ENCODE peak calls at places on chromosomes 16 and 17, in eight cellular contexts. Z is heart right ventricle; I is CD8-positive, alpha-beta memory T cell; W is HAP-1; Y is vagina; U is NT2/D1; M is thoracic aorta; O is MM.1S. Q is an unnamed sample.

GRCh38 chr17:44968225-44969143 is at the start of gene C1QL1:
- DNase-seq in Z (peak; percentile 94), I (peak; percentile 71), W (peak; percentile 97), Y (no peak), U (peak; percentile 74), M (peak; percentile 49), O (peak; percentile 90), Q (peak; percentile 87)

GRCh38 chr16:85166699-85167588 is 54.7 kb upstream of the CIBAR2 start:
- DNase-seq in Z (no peak), I (no peak), W (no peak), Y (no peak), U (no peak), M (no peak), O (no peak), Q (peak; percentile 57)

GRCh38 chr17:15918661-15919259 is 26.2 kb upstream of the ADORA2B start:
- DNase-seq in Z (peak; percentile 52), I (no peak), W (no peak), Y (no peak), U (no peak), M (no peak), O (no peak), Q (no peak)

GRCh38 chr17:7858487-7858832 is 657 bp downstream of the CYB5D1 start:
- DNase-seq in Z (peak; percentile 31), I (no peak), W (peak; percentile 76), Y (no peak), U (no peak), M (no peak), O (peak; percentile 61), Q (peak; percentile 51)

GRCh38 chr16:63447121-63447520 is 1410.9 kb upstream of the CDH8 start:
- DNase-seq in Z (no peak), I (no peak), W (no peak), Y (no peak), U (no peak), M (no peak), O (no peak), Q (no peak)

GRCh38 chr17:74243013-74243755 is 29.8 kb downstream of the TTYH2 start:
- DNase-seq in Z (peak; percentile 64), I (no peak), W (no peak), Y (no peak), U (no peak), M (no peak), O (no peak), Q (no peak)

GRCh38 chr17:45894022-45894784 is at the start of gene MAPT:
- DNase-seq in Z (peak; percentile 94), I (peak; percentile 81), W (peak; percentile 92), Y (no peak), U (peak; percentile 83), M (peak; percentile 37), O (peak; percentile 92), Q (peak; percentile 77)

GRCh38 chr17:82772026-82772425 is 20.2 kb downstream of the TBCD start:
- DNase-seq in Z (no peak), I (no peak), W (no peak), Y (no peak), U (no peak), M (no peak), O (no peak), Q (peak; percentile 76)

GRCh38 chr17:63984651-63985386 is 12.1 kb upstream of the SCN4A start:
- DNase-seq in Z (peak; percentile 52), I (peak; percentile 59), W (no peak), Y (no peak), U (no peak), M (peak; percentile 33), O (no peak), Q (peak; percentile 68)

GRCh38 chr16:64397945-64398508 is 723.8 kb downstream of the CDH11 start:
- DNase-seq in Z (no peak), I (no peak), W (no peak), Y (no peak), U (no peak), M (no peak), O (no peak), Q (no peak)

GRCh38 chr16:13873835-13874438 is 46.0 kb upstream of the ERCC4 start:
- DNase-seq in Z (no peak), I (no peak), W (peak; percentile 44), Y (no peak), U (peak; percentile 67), M (no peak), O (no peak), Q (no peak)

GRCh38 chr16:66950971-66951790 is 9.9 kb upstream of the CES3 start:
- DNase-seq in Z (no peak), I (no peak), W (no peak), Y (no peak), U (no peak), M (no peak), O (no peak), Q (no peak)

GRCh38 chr17:77499699-77500435 is 359.1 kb downstream of the SEC14L1 start:
- DNase-seq in Z (no peak), I (no peak), W (no peak), Y (peak; percentile 83), U (no peak), M (no peak), O (no peak), Q (no peak)

GRCh38 chr16:27735031-27735430 is 185.1 kb downstream of the KATNIP start:
- DNase-seq in Z (no peak), I (no peak), W (no peak), Y (no peak), U (no peak), M (no peak), O (no peak), Q (no peak)

GRCh38 chr16:6125483-6126259 is 1028.1 kb upstream of the EEF2KMT start:
- DNase-seq in Z (no peak), I (no peak), W (no peak), Y (no peak), U (no peak), M (no peak), O (no peak), Q (no peak)

GRCh38 chr16:17160285-17160854 is 310.4 kb downstream of the XYLT1 start:
- DNase-seq in Z (no peak), I (no peak), W (no peak), Y (no peak), U (no peak), M (no peak), O (no peak), Q (no peak)

GRCh38 chr16:28880589-28880915 is 2.3 kb downstream of the ATP2A1 start:
- DNase-seq in Z (no peak), I (no peak), W (no peak), Y (no peak), U (no peak), M (no peak), O (no peak), Q (no peak)

GRCh38 chr17:60971515-60972369 is 294.1 kb downstream of the BCAS3 start:
- DNase-seq in Z (no peak), I (peak; percentile 16), W (peak; percentile 67), Y (no peak), U (peak; percentile 13), M (no peak), O (peak; percentile 56), Q (peak; percentile 53)

GRCh38 chr16:76222853-76223252 is 54.3 kb upstream of the CNTNAP4 start:
- DNase-seq in Z (no peak), I (no peak), W (no peak), Y (no peak), U (peak; percentile 52), M (no peak), O (no peak), Q (no peak)

GRCh38 chr16:4538067-4538385 is 547 bp downstream of the CDIP1 start:
- DNase-seq in Z (no peak), I (no peak), W (no peak), Y (no peak), U (no peak), M (no peak), O (no peak), Q (no peak)

GRCh38 chr16:12027091-12027490 is 50.6 kb downstream of the SNX29 start:
- DNase-seq in Z (no peak), I (no peak), W (no peak), Y (no peak), U (no peak), M (no peak), O (peak; percentile 97), Q (no peak)

GRCh38 chr16:82470506-82471196 is 156.1 kb upstream of the CDH13 start:
- DNase-seq in Z (no peak), I (no peak), W (no peak), Y (no peak), U (no peak), M (no peak), O (no peak), Q (peak; percentile 66)

GRCh38 chr17:62014526-62014925 is 50.6 kb downstream of the MED13 start:
- DNase-seq in Z (no peak), I (no peak), W (no peak), Y (no peak), U (no peak), M (no peak), O (no peak), Q (no peak)

DNA sequence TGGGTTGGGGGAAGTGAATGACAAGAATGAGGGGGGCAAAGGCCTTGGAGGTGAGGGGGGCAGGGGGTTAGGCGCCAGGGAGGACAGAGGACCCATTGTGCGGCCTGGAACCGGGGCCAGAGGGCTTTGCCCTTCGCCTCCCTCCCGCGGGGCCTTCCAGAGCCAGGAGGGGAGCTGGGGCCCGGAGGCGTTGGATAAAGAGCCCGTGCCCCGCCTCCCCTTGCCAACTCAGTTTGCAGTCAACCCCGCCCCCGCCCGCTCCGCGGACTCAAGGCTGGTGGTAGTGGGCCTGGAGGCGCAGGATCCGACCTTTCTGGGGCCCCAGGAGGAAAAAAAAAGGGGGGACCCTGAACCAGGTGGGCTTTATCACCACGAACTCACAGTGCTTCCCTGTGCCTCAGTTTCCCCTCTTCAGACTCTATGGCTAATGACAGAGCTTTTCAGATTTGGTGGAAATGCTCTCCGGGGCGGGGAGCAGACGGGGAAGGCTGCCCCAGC is 2.1 kb upstream of the SPHK1 start:
- DNase-seq in Z (no peak), I (no peak), W (peak; percentile 64), Y (no peak), U (no peak), M (no peak), O (no peak), Q (no peak)
- H3K4me3 ChIP-seq in Z (peak overlapping the region; percentile 62), I (peak overlapping the region; percentile 51), W (peak overlapping the region; percentile 40), Y (peak overlapping the region; percentile 69), U (peak overlapping the region; percentile 69), M (peak overlapping the region; percentile 80), O (peak overlapping the region; percentile 69), Q (peak overlapping the region; percentile 36)

GRCh38 chr17:33908363-33909064 is 346.6 kb upstream of the CCL2 start:
- DNase-seq in Z (no peak), I (no peak), W (no peak), Y (no peak), U (no peak), M (no peak), O (no peak), Q (no peak)
- H3K36me3 ChIP-seq in Z (no peaks in the 10 kb centered on the region), I (no peaks in the 10 kb centered on the region), W (no peaks in the 10 kb centered on the region), Y (no peaks in the 10 kb centered on the region), U (no peaks in the 10 kb centered on the region), M (no peaks in the 10 kb centered on the region), O (no peaks in the 10 kb centered on the region), Q (no peaks in the 10 kb centered on the region)

DNA sequence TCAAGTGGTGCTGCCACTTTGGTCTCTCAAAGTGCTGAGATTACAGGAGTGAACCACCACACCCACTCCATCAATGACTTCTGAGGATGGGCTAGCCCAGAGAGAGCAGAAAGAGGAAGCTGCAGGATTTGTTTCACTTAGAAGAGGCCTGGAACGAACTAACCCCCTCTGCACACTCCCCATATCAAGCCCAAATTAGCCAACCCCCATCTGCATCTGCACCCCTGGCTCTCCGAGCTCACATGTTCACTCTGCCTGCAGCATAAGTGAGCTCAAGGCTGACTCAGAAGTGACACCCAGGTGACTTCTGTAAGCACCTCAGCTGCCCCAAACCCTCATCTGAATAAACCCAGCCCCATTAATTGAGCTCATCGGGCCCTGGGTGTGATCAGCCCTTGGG is 4.8 kb downstream of the SCNN1G start:
- DNase-seq in Z (no peak), I (no peak), W (no peak), Y (no peak), U (no peak), M (no peak), O (no peak), Q (no peak)
- H3K27me3 ChIP-seq in Z (no peaks in the 10 kb centered on the region), I (peaks cover 24% of the 10 kb centered on the region), W (peaks cover 40% of the 10 kb centered on the region), Y (peaks cover 8% of the 10 kb centered on the region), U (peaks cover 31% of the 10 kb centered on the region), M (peaks cover 16% of the 10 kb centered on the region), O (no peaks in the 10 kb centered on the region), Q (peaks cover 3% of the 10 kb centered on the region)

GRCh38 chr16:48524348-48525200 is 85.4 kb downstream of the N4BP1 start:
- DNase-seq in Z (no peak), I (no peak), W (no peak), Y (no peak), U (no peak), M (no peak), O (no peak), Q (peak; percentile 45)
- H3K4me3 ChIP-seq in Z (no peak overlapping the region), I (no peak overlapping the region), W (no peak overlapping the region), Y (no peak overlapping the region), U (no peak overlapping the region), M (no peak overlapping the region), O (no peak overlapping the region), Q (no peak overlapping the region)